ENCODE peak calls at places on chromosomes 3 and 15, in four cellular contexts. X is OCI-LY7, I is neural progenitor cell, Z is HCT116. H is an unnamed sample. For H3K4me1, the result is how much of the 10 kb centered on the place peaks cover.

GRCh38 chr3:127974226-127974625 is 59.2 kb downstream of the KBTBD12 start:
- DNase-seq in Z (no peak), I (no peak), X (no peak), H (no peak)

GRCh38 chr15:89654847-89655805 is at the start of gene KIF7:
- DNase-seq in X (no peak), Z (no peak), I (peak), H (no peak)

GRCh38 chr3:190094201-190094718 is 26.4 kb downstream of the P3H2 start:
- DNase-seq in I (no peak), Z (no peak), X (no peak), H (no peak)

GRCh38 chr3:72661115-72661457 is 187.2 kb downstream of the SHQ1 start:
- DNase-seq in I (no peak), Z (peak), X (no peak), H (no peak)

GRCh38 chr15:39232512-39232911 is 348.4 kb upstream of the THBS1 start:
- DNase-seq in I (no peak), X (no peak), Z (no peak), H (no peak)

GRCh38 chr3:42052132-42052866 is 38.9 kb upstream of the TRAK1 start:
- DNase-seq in Z (no peak), I (no peak), X (no peak), H (no peak)

GRCh38 chr15:98506711-98507110 is 141.6 kb upstream of the IGF1R start:
- DNase-seq in I (no peak), Z (no peak), X (no peak), H (no peak)

GRCh38 chr3:72395654-72396415 is 452.4 kb downstream of the SHQ1 start:
- DNase-seq in I (no peak), Z (no peak), X (no peak), H (no peak)

GRCh38 chr3:111210003-111210699 is 138.5 kb downstream of the NECTIN3 start:
- DNase-seq in Z (no peak), X (no peak), I (no peak), H (no peak)

GRCh38 chr15:73386886-73387506 is 18.2 kb upstream of the HCN4 start:
- DNase-seq in X (no peak), Z (no peak), I (no peak), H (no peak)

GRCh38 chr3:47005212-47006144 is 26.0 kb downstream of the NBEAL2 start:
- DNase-seq in Z (no peak), X (no peak), I (no peak), H (no peak)

GRCh38 chr3:170154084-170154483 is 27.4 kb downstream of the PHC3 start:
- DNase-seq in X (no peak), Z (no peak), I (no peak), H (no peak)

GRCh38 chr3:159280792-159281191 is 478.9 kb downstream of the MFSD1 start:
- DNase-seq in Z (no peak), I (no peak), X (no peak), H (no peak)

GRCh38 chr15:25705430-25706115 is 157.6 kb downstream of the ATP10A start:
- DNase-seq in Z (no peak), X (no peak), I (no peak), H (no peak)

GRCh38 chr15:36753173-36753572 is 173.7 kb downstream of the CDIN1 start:
- DNase-seq in X (no peak), Z (no peak), I (peak), H (no peak)

GRCh38 chr3:159039286-159039685 is 237.4 kb downstream of the MFSD1 start:
- DNase-seq in I (no peak), Z (no peak), X (no peak), H (no peak)

GRCh38 chr15:90036343-90036742 is 35.2 kb downstream of the ZNF710 start:
- DNase-seq in X (no peak), I (peak), Z (no peak), H (no peak)

GRCh38 chr3:179091113-179091512 is 19.5 kb upstream of the ZMAT3 start:
- DNase-seq in X (no peak), I (no peak), Z (no peak), H (no peak)

GRCh38 chr15:76321171-76321570 is 9.9 kb upstream of the ETFA start:
- DNase-seq in I (peak), Z (no peak), X (no peak), H (no peak)

GRCh38 chr3:162337630-162338029 is 841.0 kb downstream of the OTOL1 start:
- DNase-seq in I (no peak), X (no peak), Z (no peak), H (no peak)

GRCh38 chr3:140432176-140432753 is 245.6 kb upstream of the TRIM42 start:
- DNase-seq in Z (no peak), X (no peak), I (peak), H (no peak)

GRCh38 chr3:126270145-126270811 is 86.9 kb downstream of the KLF15 start:
- DNase-seq in X (no peak), I (no peak), Z (no peak), H (no peak)

GRCh38 chr3:72632129-72632528 is 216.1 kb downstream of the SHQ1 start:
- DNase-seq in Z (no peak), I (no peak), X (no peak), H (no peak)

GRCh38 chr15:69160976-69161877 is 792 bp downstream of the GLCE start:
- DNase-seq in I (peak), Z (peak), X (peak), H (peak)

GRCh38 chr3:84877092-84877491 is 81.7 kb upstream of the CADM2 start:
- DNase-seq in I (no peak), Z (no peak), X (no peak), H (no peak)

GRCh38 chr3:52237659-52238172 is 1.2 kb downstream of the TWF2 start:
- DNase-seq in I (no peak), X (no peak), Z (peak), H (no peak)

GRCh38 chr3:53668872-53669271 is 174.5 kb downstream of the CACNA1D start:
- DNase-seq in Z (peak), I (peak), X (peak), H (no peak)

GRCh38 chr3:193418576-193419373 is 40.2 kb upstream of the ATP13A5 start:
- DNase-seq in I (no peak), X (no peak), Z (no peak), H (no peak)

GRCh38 chr3:18405141-18405540 is 20.0 kb downstream of the SATB1 start:
- DNase-seq in X (no peak), I (no peak), Z (no peak), H (no peak)

GRCh38 chr3:42712716-42713372 is 10.2 kb upstream of the HHATL start:
- DNase-seq in X (no peak), I (no peak), Z (no peak), H (no peak)

GRCh38 chr15:71301958-71302621 is 186.8 kb downstream of the THSD4 start:
- DNase-seq in Z (no peak), I (no peak), X (no peak), H (no peak)

GRCh38 chr15:81108427-81108826 is 25.6 kb upstream of the CFAP161 start:
- DNase-seq in I (peak), X (peak), Z (no peak), H (peak)

GRCh38 chr15:46316024-46316423 is 681.2 kb downstream of the SQOR start:
- DNase-seq in X (no peak), Z (no peak), I (no peak), H (peak)

GRCh38 chr3:133570139-133570936 is 3.1 kb upstream of the CDV3 start:
- DNase-seq in Z (peak), X (peak), I (peak), H (no peak)
- H2AFZ ChIP-seq in Z (peak), X (no peak), I (no peak), H (no peak)

GRCh38 chr3:69772152-69772867 is 33.0 kb downstream of the MITF start:
- DNase-seq in Z (no peak), I (no peak), X (no peak), H (no peak)
- H3K4me1 ChIP-seq in Z (under half), I (under half), X (under half), H (under half)

GRCh38 chr3:119559441-119559963 is at the start of gene CD80:
- DNase-seq in Z (peak), I (peak), X (peak), H (peak)
- TF ChIP-seq EZH2phosphoT487 in Z (no peak), I (no peak), X (no peak), H (no peak)

GRCh38 chr3:23835087-23835486 is 29.3 kb downstream of the UBE2E1 start:
- DNase-seq in Z (no peak), X (no peak), I (no peak), H (no peak)
- H2AFZ ChIP-seq in Z (no peak), X (no peak), I (no peak), H (no peak)

GRCh38 chr15:52139599-52140462 is 27.3 kb upstream of the BCL2L10 start:
- DNase-seq in Z (peak), I (peak), X (peak), H (peak)
- H3K4me1 ChIP-seq in Z (under half), I (under half), X (under half), H (under half)

GRCh38 chr3:61650276-61650675 is 88.9 kb downstream of the PTPRG start:
- DNase-seq in I (no peak), Z (no peak), X (no peak), H (no peak)
- TF ChIP-seq EZH2phosphoT487 in I (no peak), Z (no peak), X (no peak), H (no peak)